ENCODE peak calls at places on chromosomes 7 and 10, in four cellular contexts. One of them, this sample, is unnamed. For H3K36me3, the result is how much of the 10 kb centered on the place peaks cover.

GRCh38 chr7:17963281-17963680 is 23.0 kb upstream of the SNX13 start:
- DNase-seq in pancreas: no peak
- DNase-seq in heart right ventricle: no peak
- DNase-seq in GM23248: peak
- DNase-seq in this sample: peak

GRCh38 chr10:128324058-128324457 is 197.8 kb upstream of the MKI67 start:
- DNase-seq in pancreas: no peak
- DNase-seq in heart right ventricle: peak
- DNase-seq in GM23248: no peak
- DNase-seq in this sample: peak

GRCh38 chr7:114972567-114972966 is 50.7 kb downstream of the MDFIC start:
- DNase-seq in pancreas: no peak
- DNase-seq in heart right ventricle: no peak
- DNase-seq in GM23248: no peak
- DNase-seq in this sample: no peak

GRCh38 chr7:16084370-16084769 is 337.0 kb downstream of the CRPPA start:
- DNase-seq in pancreas: no peak
- DNase-seq in heart right ventricle: no peak
- DNase-seq in GM23248: no peak
- DNase-seq in this sample: no peak

GRCh38 chr10:43304687-43305333 is 37.9 kb upstream of the RASGEF1A start:
- DNase-seq in heart right ventricle: peak
- DNase-seq in GM23248: peak
- DNase-seq in pancreas: peak
- DNase-seq in this sample: peak

GRCh38 chr10:110171032-110171431 is 36.4 kb upstream of the MXI1 start:
- DNase-seq in heart right ventricle: no peak
- DNase-seq in pancreas: no peak
- DNase-seq in GM23248: no peak
- DNase-seq in this sample: no peak

GRCh38 chr7:73738220-73738611 is 386 bp downstream of the ABHD11 start:
- DNase-seq in pancreas: peak
- DNase-seq in GM23248: peak
- DNase-seq in heart right ventricle: peak
- DNase-seq in this sample: peak

GRCh38 chr10:78292987-78293865 is 259.6 kb downstream of the RPS24 start:
- DNase-seq in heart right ventricle: no peak
- DNase-seq in pancreas: no peak
- DNase-seq in GM23248: no peak
- DNase-seq in this sample: no peak

GRCh38 chr10:44198780-44199097 is 186.2 kb downstream of the CXCL12 start:
- DNase-seq in pancreas: no peak
- DNase-seq in heart right ventricle: peak
- DNase-seq in GM23248: peak
- DNase-seq in this sample: no peak

GRCh38 chr10:64346391-64346790 is 825.2 kb downstream of the REEP3 start:
- DNase-seq in GM23248: no peak
- DNase-seq in heart right ventricle: no peak
- DNase-seq in pancreas: no peak
- DNase-seq in this sample: no peak

GRCh38 chr10:47330366-47330765 is 8.1 kb downstream of the GDF2 start:
- DNase-seq in pancreas: no peak
- DNase-seq in GM23248: no peak
- DNase-seq in heart right ventricle: no peak
- DNase-seq in this sample: no peak

GRCh38 chr7:32894171-32894570 is 2.6 kb upstream of the KBTBD2 start:
- DNase-seq in GM23248: no peak
- DNase-seq in pancreas: no peak
- DNase-seq in heart right ventricle: no peak
- DNase-seq in this sample: no peak

GRCh38 chr7:2760098-2760889 is 72.3 kb downstream of the AMZ1 start:
- DNase-seq in GM23248: peak
- DNase-seq in pancreas: no peak
- DNase-seq in heart right ventricle: peak
- DNase-seq in this sample: peak

GRCh38 chr7:81768951-81769778 is 682 bp downstream of the HGF start:
- DNase-seq in pancreas: no peak
- DNase-seq in heart right ventricle: no peak
- DNase-seq in GM23248: peak
- DNase-seq in this sample: no peak

GRCh38 chr7:81770823-81771222 is 976 bp upstream of the HGF start:
- DNase-seq in heart right ventricle: no peak
- DNase-seq in pancreas: no peak
- DNase-seq in GM23248: no peak
- DNase-seq in this sample: no peak

GRCh38 chr7:81769891-81770818 is at the start of gene HGF:
- DNase-seq in pancreas: peak
- DNase-seq in GM23248: peak
- DNase-seq in heart right ventricle: peak
- DNase-seq in this sample: peak

DNA sequence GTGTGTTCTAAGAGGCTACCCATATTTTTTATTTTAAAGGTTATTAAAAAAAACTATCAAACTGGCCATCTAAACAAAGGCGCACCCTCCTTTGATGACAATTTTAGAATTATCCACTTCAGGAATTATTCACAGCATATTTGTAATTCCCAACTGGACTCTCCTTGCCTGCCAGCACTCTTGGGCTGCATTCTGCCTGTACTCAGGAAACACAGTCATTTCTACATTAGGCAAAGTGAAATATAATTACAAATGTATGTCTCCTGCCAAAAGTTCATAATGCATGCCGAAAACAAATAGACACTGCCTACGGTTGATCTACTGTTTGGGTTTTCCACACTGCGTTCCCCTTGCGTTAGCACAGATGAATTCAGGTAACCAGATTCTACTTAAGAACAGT is 2.0 kb downstream of the HGF start:
- DNase-seq in pancreas: no peak
- DNase-seq in heart right ventricle: no peak
- DNase-seq in GM23248: peak
- DNase-seq in this sample: peak
- H3K4me3 ChIP-seq in pancreas: no peak
- H3K4me3 ChIP-seq in heart right ventricle: peak
- H3K4me3 ChIP-seq in GM23248: peak
- H3K4me3 ChIP-seq in this sample: peak

DNA sequence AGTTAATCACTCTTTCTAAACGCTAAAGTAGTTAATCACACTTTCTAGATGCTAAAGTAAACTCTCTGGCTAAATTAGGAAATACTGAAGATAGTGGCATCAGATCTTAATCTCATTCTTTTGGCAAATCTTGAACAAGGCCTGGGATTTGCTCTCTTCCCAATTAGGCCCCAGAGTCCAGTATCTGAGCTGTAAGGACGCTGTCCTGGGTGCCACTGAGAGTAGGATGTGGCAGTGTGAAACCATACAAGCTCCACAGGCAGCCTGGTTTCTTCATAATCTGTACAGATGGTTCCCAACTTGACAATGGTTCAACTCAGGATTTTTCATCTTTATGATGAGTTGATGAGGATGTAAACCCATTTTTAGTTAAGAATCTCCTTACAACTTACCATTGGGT is 36.9 kb downstream of the GRB10 start:
- DNase-seq in pancreas: no peak
- DNase-seq in GM23248: no peak
- DNase-seq in heart right ventricle: no peak
- DNase-seq in this sample: no peak
- H3K36me3 ChIP-seq in pancreas: under half
- H3K36me3 ChIP-seq in GM23248: under half
- H3K36me3 ChIP-seq in heart right ventricle: under half
- H3K36me3 ChIP-seq in this sample: under half

GRCh38 chr7:106006906-106007305 is 43.8 kb downstream of the CDHR3 start:
- DNase-seq in heart right ventricle: no peak
- DNase-seq in GM23248: no peak
- DNase-seq in pancreas: no peak
- DNase-seq in this sample: no peak

GRCh38 chr7:106010331-106010730 is 47.3 kb downstream of the CDHR3 start:
- DNase-seq in GM23248: peak
- DNase-seq in pancreas: no peak
- DNase-seq in heart right ventricle: no peak
- DNase-seq in this sample: no peak

GRCh38 chr7:106010866-106011265 is 47.8 kb downstream of the CDHR3 start:
- DNase-seq in pancreas: no peak
- DNase-seq in GM23248: no peak
- DNase-seq in heart right ventricle: no peak
- DNase-seq in this sample: no peak

GRCh38 chr7:106012184-106012583 is 49.1 kb downstream of the CDHR3 start:
- DNase-seq in pancreas: no peak
- DNase-seq in GM23248: no peak
- DNase-seq in heart right ventricle: no peak
- DNase-seq in this sample: no peak

DNA sequence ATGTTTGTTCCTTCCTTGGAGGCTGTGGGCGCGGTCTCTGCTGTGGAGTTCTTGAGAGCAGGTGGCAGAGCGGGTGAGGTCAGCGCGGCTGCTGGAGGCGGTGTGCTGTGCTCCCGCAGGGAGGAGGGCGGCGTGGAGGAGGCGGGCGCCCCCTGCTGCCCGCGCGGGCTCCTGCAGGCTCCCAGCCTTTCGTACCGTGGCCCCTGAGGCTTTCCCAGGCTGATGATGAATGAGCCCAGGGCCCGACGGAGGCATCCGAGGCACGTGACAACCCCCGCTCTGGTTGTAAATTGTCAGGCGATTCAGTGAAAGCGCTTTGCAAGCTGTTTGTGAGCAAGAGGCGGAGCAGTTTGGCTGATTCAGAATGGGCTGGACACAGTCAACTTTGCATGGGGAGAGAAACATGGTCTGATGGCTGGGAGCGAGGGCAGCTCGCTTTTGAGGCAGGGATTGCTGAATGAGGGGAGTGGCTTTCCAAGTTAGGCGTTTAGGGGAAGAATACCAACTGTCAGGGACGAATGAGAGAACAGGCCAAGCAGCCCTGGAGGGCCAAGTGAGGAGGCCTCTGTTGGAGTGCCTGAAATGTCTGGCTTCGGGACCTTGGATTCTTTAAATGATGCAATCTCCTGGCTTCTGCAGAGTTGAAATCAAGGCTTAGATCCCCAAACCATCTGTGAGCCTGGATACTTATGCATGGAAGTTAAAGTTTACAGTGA is 46.6 kb downstream of the CDHR3 start:
- DNase-seq in heart right ventricle: peak
- DNase-seq in pancreas: peak
- DNase-seq in GM23248: peak
- DNase-seq in this sample: peak
- H3K4me3 ChIP-seq in heart right ventricle: no peak
- H3K4me3 ChIP-seq in pancreas: no peak
- H3K4me3 ChIP-seq in GM23248: peak
- H3K4me3 ChIP-seq in this sample: no peak

DNA sequence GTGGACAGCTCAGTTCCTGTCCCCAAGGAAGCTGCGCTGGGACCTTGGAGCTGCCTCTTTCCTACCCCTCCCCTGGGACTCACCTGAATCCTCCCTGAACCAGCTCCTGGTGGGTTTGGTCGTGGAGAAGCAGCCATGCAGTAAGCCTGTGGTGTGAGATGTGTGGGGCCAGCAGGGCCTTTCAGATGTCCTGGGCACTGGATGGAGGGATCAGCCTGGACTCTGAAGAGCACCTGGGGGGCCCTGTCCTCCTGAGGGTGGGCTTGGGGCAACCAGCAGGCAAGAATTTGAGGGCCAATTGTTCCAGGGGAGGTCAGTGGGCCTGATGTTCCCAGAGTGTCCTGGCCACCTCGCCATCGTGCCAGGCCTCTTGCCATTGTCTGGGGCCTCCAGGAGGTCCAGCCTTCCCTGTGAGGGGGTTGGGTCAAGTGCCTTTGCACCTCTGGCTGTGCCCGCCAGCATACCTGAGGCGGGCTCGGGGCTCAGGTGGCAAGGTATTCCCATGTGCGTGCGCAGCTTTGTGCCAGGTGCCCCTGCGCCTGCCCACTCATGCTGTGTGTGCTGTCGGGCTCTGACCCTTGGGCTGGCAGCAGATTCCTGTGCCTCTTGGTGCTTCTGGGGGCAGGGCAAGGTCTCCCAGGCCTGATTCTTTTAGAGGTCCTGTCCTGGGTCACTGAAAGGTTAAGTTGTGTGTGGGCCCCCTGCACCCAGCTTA is 7.3 kb downstream of the TRIM8 start:
- DNase-seq in heart right ventricle: no peak
- DNase-seq in GM23248: no peak
- DNase-seq in pancreas: no peak
- DNase-seq in this sample: no peak
- H3K36me3 ChIP-seq in heart right ventricle: half or more
- H3K36me3 ChIP-seq in GM23248: under half
- H3K36me3 ChIP-seq in pancreas: under half
- H3K36me3 ChIP-seq in this sample: under half

GRCh38 chr7:136180984-136181383 is 203.8 kb upstream of the MTPN start:
- DNase-seq in GM23248: no peak
- DNase-seq in pancreas: no peak
- DNase-seq in heart right ventricle: no peak
- DNase-seq in this sample: no peak

GRCh38 chr7:136189506-136189998 is 212.4 kb upstream of the MTPN start:
- DNase-seq in pancreas: no peak
- DNase-seq in GM23248: no peak
- DNase-seq in heart right ventricle: no peak
- DNase-seq in this sample: no peak

GRCh38 chr7:136183981-136184380 is 206.8 kb upstream of the MTPN start:
- DNase-seq in pancreas: no peak
- DNase-seq in heart right ventricle: no peak
- DNase-seq in GM23248: peak
- DNase-seq in this sample: no peak

GRCh38 chr7:136179829-136180721 is 202.9 kb upstream of the MTPN start:
- DNase-seq in GM23248: no peak
- DNase-seq in pancreas: no peak
- DNase-seq in heart right ventricle: no peak
- DNase-seq in this sample: no peak

GRCh38 chr7:136184719-136185118 is 207.6 kb upstream of the MTPN start:
- DNase-seq in heart right ventricle: no peak
- DNase-seq in GM23248: no peak
- DNase-seq in pancreas: no peak
- DNase-seq in this sample: no peak
- H3K4me3 ChIP-seq in heart right ventricle: no peak
- H3K4me3 ChIP-seq in GM23248: no peak
- H3K4me3 ChIP-seq in pancreas: no peak
- H3K4me3 ChIP-seq in this sample: no peak

This sample was measured in MG63.